ENCODE peak calls at places on chromosomes 4 and X, in six cellular contexts. One of them, this sample, is unnamed.

GRCh38 chr4:25973346-25973745 is 59.3 kb downstream of the SMIM20 start:
- DNase-seq in AG10803: peak; percentile 24
- DNase-seq in body of pancreas: no peak
- DNase-seq in AG04450: no peak
- DNase-seq in lower lobe of right lung: no peak
- DNase-seq in upper lobe of right lung: no peak
- DNase-seq in this sample: no peak

GRCh38 chr4:156901871-156902270 is 69.7 kb downstream of the PDGFC start:
- DNase-seq in upper lobe of right lung: no peak
- DNase-seq in AG04450: no peak
- DNase-seq in lower lobe of right lung: no peak
- DNase-seq in AG10803: peak; percentile 37
- DNase-seq in body of pancreas: no peak
- DNase-seq in this sample: no peak

GRCh38 chr4:74692973-74693372 is 101.3 kb downstream of the BTC start:
- DNase-seq in lower lobe of right lung: no peak
- DNase-seq in AG10803: no peak
- DNase-seq in AG04450: peak; percentile 11
- DNase-seq in upper lobe of right lung: no peak
- DNase-seq in body of pancreas: no peak
- DNase-seq in this sample: no peak

GRCh38 chrX:110992611-110993010 is 103.4 kb upstream of the PAK3 start:
- DNase-seq in lower lobe of right lung: no peak
- DNase-seq in AG10803: peak; percentile 12
- DNase-seq in upper lobe of right lung: no peak
- DNase-seq in AG04450: no peak
- DNase-seq in body of pancreas: peak; percentile 40
- DNase-seq in this sample: peak; percentile 48

GRCh38 chrX:16278927-16279326 is 111.6 kb downstream of the MAGEB17 start:
- DNase-seq in AG04450: no peak
- DNase-seq in lower lobe of right lung: no peak
- DNase-seq in AG10803: no peak
- DNase-seq in body of pancreas: peak; percentile 11
- DNase-seq in upper lobe of right lung: no peak
- DNase-seq in this sample: no peak

GRCh38 chr4:128549636-128550035 is 259.9 kb upstream of the JADE1 start:
- DNase-seq in lower lobe of right lung: no peak
- DNase-seq in upper lobe of right lung: no peak
- DNase-seq in AG04450: no peak
- DNase-seq in AG10803: no peak
- DNase-seq in body of pancreas: no peak
- DNase-seq in this sample: no peak

GRCh38 chr4:64846417-64846816 is 437.2 kb upstream of the TECRL start:
- DNase-seq in body of pancreas: no peak
- DNase-seq in AG10803: no peak
- DNase-seq in AG04450: no peak
- DNase-seq in upper lobe of right lung: no peak
- DNase-seq in lower lobe of right lung: no peak
- DNase-seq in this sample: no peak

GRCh38 chr4:77805802-77806201 is 13.4 kb downstream of the CNOT6L start:
- DNase-seq in body of pancreas: no peak
- DNase-seq in AG10803: no peak
- DNase-seq in AG04450: no peak
- DNase-seq in upper lobe of right lung: no peak
- DNase-seq in lower lobe of right lung: no peak
- DNase-seq in this sample: no peak

GRCh38 chrX:5528057-5528456 is 700.6 kb downstream of the NLGN4X start:
- DNase-seq in AG04450: no peak
- DNase-seq in body of pancreas: no peak
- DNase-seq in upper lobe of right lung: no peak
- DNase-seq in AG10803: no peak
- DNase-seq in lower lobe of right lung: no peak
- DNase-seq in this sample: no peak

GRCh38 chr4:23866450-23866849 is 23.4 kb downstream of the PPARGC1A start:
- DNase-seq in lower lobe of right lung: no peak
- DNase-seq in upper lobe of right lung: no peak
- DNase-seq in AG10803: no peak
- DNase-seq in AG04450: no peak
- DNase-seq in body of pancreas: no peak
- DNase-seq in this sample: no peak

GRCh38 chrX:110046971-110047370 is 44.1 kb downstream of the TMEM164 start:
- DNase-seq in body of pancreas: no peak
- DNase-seq in AG04450: no peak
- DNase-seq in lower lobe of right lung: no peak
- DNase-seq in AG10803: no peak
- DNase-seq in upper lobe of right lung: no peak
- DNase-seq in this sample: no peak

GRCh38 chr4:15774020-15774420 is 4.1 kb upstream of the CD38 start:
- DNase-seq in AG04450: no peak
- DNase-seq in upper lobe of right lung: no peak
- DNase-seq in lower lobe of right lung: peak; percentile 53
- DNase-seq in body of pancreas: no peak
- DNase-seq in AG10803: peak; percentile 13
- DNase-seq in this sample: peak; percentile 66

GRCh38 chrX:109475174-109475891 is 6.6 kb downstream of the GUCY2F start:
- DNase-seq in lower lobe of right lung: no peak
- DNase-seq in upper lobe of right lung: peak; percentile 48
- DNase-seq in body of pancreas: peak; percentile 58
- DNase-seq in AG10803: peak; percentile 37
- DNase-seq in AG04450: peak; percentile 2
- DNase-seq in this sample: peak; percentile 45

GRCh38 chrX:18701621-18702361 is 5.7 kb upstream of the PPEF1 start:
- DNase-seq in AG04450: no peak
- DNase-seq in body of pancreas: peak; percentile 29
- DNase-seq in AG10803: no peak
- DNase-seq in lower lobe of right lung: peak; percentile 59
- DNase-seq in upper lobe of right lung: peak; percentile 62
- DNase-seq in this sample: peak; percentile 29

GRCh38 chr4:109872065-109872464 is 24.2 kb downstream of the LRIT3 start:
- DNase-seq in lower lobe of right lung: no peak
- DNase-seq in AG04450: no peak
- DNase-seq in upper lobe of right lung: no peak
- DNase-seq in AG10803: no peak
- DNase-seq in body of pancreas: no peak
- DNase-seq in this sample: no peak

GRCh38 chrX:135345328-135345645 is 36.0 kb downstream of the ETDC start:
- DNase-seq in AG04450: no peak
- DNase-seq in body of pancreas: peak; percentile 67
- DNase-seq in AG10803: peak; percentile 70
- DNase-seq in lower lobe of right lung: no peak
- DNase-seq in upper lobe of right lung: no peak
- DNase-seq in this sample: no peak

GRCh38 chr4:126790633-126791032 is 842.1 kb upstream of the INTU start:
- DNase-seq in upper lobe of right lung: no peak
- DNase-seq in body of pancreas: no peak
- DNase-seq in lower lobe of right lung: no peak
- DNase-seq in AG10803: peak; percentile 66
- DNase-seq in AG04450: no peak
- DNase-seq in this sample: no peak
- TF ChIP-seq CTCF in upper lobe of right lung: no peak
- TF ChIP-seq CTCF in body of pancreas: no peak
- TF ChIP-seq CTCF in lower lobe of right lung: no peak
- TF ChIP-seq CTCF in AG10803: peak; percentile 39
- TF ChIP-seq CTCF in AG04450: peak; percentile 15
- TF ChIP-seq CTCF in this sample: no peak

DNA sequence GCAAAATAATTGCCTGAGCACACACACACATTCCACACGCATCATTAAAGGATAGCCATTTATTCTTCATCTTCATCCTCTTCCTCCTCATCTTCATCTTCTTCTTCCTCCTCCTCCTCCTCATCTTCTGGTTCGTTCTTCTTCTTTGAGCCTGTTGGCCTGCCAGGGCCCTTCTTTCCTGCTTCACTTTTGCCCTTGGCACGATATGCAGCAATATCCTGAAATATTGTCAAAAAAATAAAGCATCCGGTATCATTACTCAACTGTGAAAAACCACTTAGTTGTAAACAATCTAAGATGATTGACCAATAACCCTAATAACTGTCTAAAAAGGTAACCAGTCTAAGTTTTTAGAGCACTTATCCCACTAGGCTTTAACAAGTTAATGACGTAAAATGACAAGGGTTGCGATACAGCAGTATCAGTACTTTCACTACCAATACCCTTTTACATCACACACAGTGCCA is 2.1 kb downstream of the HMGB2 start:
- DNase-seq in lower lobe of right lung: no peak
- DNase-seq in AG10803: peak; percentile 50
- DNase-seq in AG04450: no peak
- DNase-seq in body of pancreas: no peak
- DNase-seq in upper lobe of right lung: no peak
- DNase-seq in this sample: no peak
- H3K4me3 ChIP-seq in lower lobe of right lung: peak overlapping the region; percentile 85
- H3K4me3 ChIP-seq in AG10803: peak overlapping the region; percentile 94
- H3K4me3 ChIP-seq in AG04450: peak overlapping the region; percentile 90
- H3K4me3 ChIP-seq in body of pancreas: no peak overlapping the region
- H3K4me3 ChIP-seq in upper lobe of right lung: peak overlapping the region; percentile 82
- H3K4me3 ChIP-seq in this sample: peak overlapping the region; percentile 96

DNA sequence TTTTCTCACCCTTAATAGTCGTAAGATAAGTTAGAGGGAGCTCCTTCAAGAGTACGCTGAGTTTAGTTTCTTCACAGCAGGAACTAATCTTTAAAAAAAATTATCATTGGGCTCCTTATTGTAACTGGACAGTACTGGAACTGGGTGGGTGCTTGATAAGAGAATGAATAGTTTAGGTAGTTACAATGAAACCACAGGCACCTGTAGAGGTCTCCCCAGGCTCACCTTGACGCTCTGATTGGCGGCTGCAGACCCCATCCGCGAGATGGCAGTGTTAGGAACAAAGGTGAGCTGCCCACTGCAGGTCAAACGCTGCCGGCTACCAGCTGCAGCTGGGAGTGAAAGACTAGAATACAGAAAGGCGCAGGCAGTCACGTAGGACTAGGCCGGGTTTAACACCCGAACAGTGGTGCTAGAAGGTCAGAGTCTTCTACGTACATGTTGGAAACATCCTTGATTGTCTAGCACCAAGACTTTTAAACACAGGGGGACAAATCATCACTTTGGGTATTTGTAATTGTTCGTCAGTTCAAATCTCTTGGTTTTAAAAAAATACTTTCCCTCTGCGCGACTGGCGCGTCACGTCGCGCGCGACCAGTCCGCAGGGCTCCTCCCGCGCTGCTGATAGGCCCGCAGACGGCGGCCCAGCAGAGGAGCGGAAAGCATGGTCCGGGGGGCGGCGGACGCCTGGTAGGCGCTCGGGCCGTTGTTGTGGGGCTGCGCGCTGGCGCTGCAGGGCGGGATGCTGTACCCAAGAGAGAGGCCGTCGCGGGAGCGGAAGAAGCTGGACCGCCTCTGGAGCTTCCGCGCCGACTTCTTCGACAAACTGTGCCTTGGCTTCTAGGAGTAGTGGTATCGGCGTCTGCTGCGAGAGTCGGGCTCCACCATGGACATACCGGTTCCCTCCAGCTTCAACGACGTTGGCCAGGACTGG is 45.6 kb downstream of the SMARCA5 start:
- DNase-seq in body of pancreas: peak; percentile 87
- DNase-seq in AG04450: no peak
- DNase-seq in upper lobe of right lung: peak; percentile 85
- DNase-seq in AG10803: peak; percentile 50
- DNase-seq in lower lobe of right lung: peak; percentile 79
- DNase-seq in this sample: peak; percentile 63
- TF ChIP-seq CTCF in body of pancreas: peak; percentile 50
- TF ChIP-seq CTCF in AG04450: no peak
- TF ChIP-seq CTCF in upper lobe of right lung: peak; percentile 49
- TF ChIP-seq CTCF in AG10803: peak; percentile 34
- TF ChIP-seq CTCF in lower lobe of right lung: peak; percentile 49
- TF ChIP-seq CTCF in this sample: peak; percentile 51

GRCh38 chrX:152897216-152898144 is at the start of gene ZNF185:
- DNase-seq in AG04450: no peak
- DNase-seq in upper lobe of right lung: peak; percentile 87
- DNase-seq in AG10803: no peak
- DNase-seq in body of pancreas: peak; percentile 73
- DNase-seq in lower lobe of right lung: peak; percentile 79
- DNase-seq in this sample: peak; percentile 81
- H3K4me3 ChIP-seq in AG04450: peak within 1 kb of the TSS; percentile 42
- H3K4me3 ChIP-seq in upper lobe of right lung: peak within 1 kb of the TSS; percentile 35
- H3K4me3 ChIP-seq in AG10803: peak within 1 kb of the TSS; percentile 44
- H3K4me3 ChIP-seq in body of pancreas: no peak within 1 kb of the TSS
- H3K4me3 ChIP-seq in lower lobe of right lung: peak within 1 kb of the TSS; percentile 44
- H3K4me3 ChIP-seq in this sample: peak within 1 kb of the TSS; percentile 76

GRCh38 chrX:154430916-154431315 is 2.4 kb downstream of the ATP6AP1 start:
- DNase-seq in upper lobe of right lung: peak; percentile 68
- DNase-seq in AG10803: no peak
- DNase-seq in body of pancreas: no peak
- DNase-seq in lower lobe of right lung: peak; percentile 64
- DNase-seq in AG04450: no peak
- DNase-seq in this sample: peak; percentile 30
- TF ChIP-seq CTCF in upper lobe of right lung: no peak
- TF ChIP-seq CTCF in AG10803: no peak
- TF ChIP-seq CTCF in body of pancreas: no peak
- TF ChIP-seq CTCF in lower lobe of right lung: no peak
- TF ChIP-seq CTCF in AG04450: no peak
- TF ChIP-seq CTCF in this sample: no peak

GRCh38 chr4:175536852-175537453 is 275.1 kb downstream of the GPM6A start:
- DNase-seq in AG10803: peak; percentile 66
- DNase-seq in body of pancreas: no peak
- DNase-seq in AG04450: peak; percentile 8
- DNase-seq in lower lobe of right lung: no peak
- DNase-seq in upper lobe of right lung: no peak
- DNase-seq in this sample: peak; percentile 69
- H3K4me3 ChIP-seq in AG10803: no peak overlapping the region
- H3K4me3 ChIP-seq in body of pancreas: no peak overlapping the region
- H3K4me3 ChIP-seq in AG04450: no peak overlapping the region
- H3K4me3 ChIP-seq in lower lobe of right lung: no peak overlapping the region
- H3K4me3 ChIP-seq in upper lobe of right lung: no peak overlapping the region
- H3K4me3 ChIP-seq in this sample: no peak overlapping the region

This sample was measured in epithelial cell of esophagus.